ENCODE peak calls at places on chromosomes 11 and 22, in nine cellular contexts. One of them, this sample, is unnamed.

GRCh38 chr11:102158151-102158734 is 48.0 kb downstream of the YAP1 start:
- DNase-seq in IMR-90: no peak
- DNase-seq in dorsolateral prefrontal cortex: no peak
- DNase-seq in left lung: no peak
- DNase-seq in kidney: no peak
- DNase-seq in cardiac fibroblast: no peak
- DNase-seq in lung: no peak
- DNase-seq in PC-3: peak
- DNase-seq in OCI-LY7: no peak
- DNase-seq in this sample: no peak

GRCh38 chr22:20014526-20015186 is 2.0 kb downstream of the ARVCF start:
- DNase-seq in cardiac fibroblast: no peak
- DNase-seq in left lung: no peak
- DNase-seq in PC-3: no peak
- DNase-seq in IMR-90: no peak
- DNase-seq in kidney: peak
- DNase-seq in dorsolateral prefrontal cortex: no peak
- DNase-seq in lung: no peak
- DNase-seq in OCI-LY7: no peak
- DNase-seq in this sample: no peak

GRCh38 chr11:68632802-68633201 is 51.5 kb upstream of the GAL start:
- DNase-seq in IMR-90: peak
- DNase-seq in cardiac fibroblast: peak
- DNase-seq in OCI-LY7: peak
- DNase-seq in PC-3: peak
- DNase-seq in left lung: no peak
- DNase-seq in dorsolateral prefrontal cortex: no peak
- DNase-seq in kidney: no peak
- DNase-seq in lung: no peak
- DNase-seq in this sample: peak

GRCh38 chr22:47817380-47817779 is 1054.9 kb downstream of the TBC1D22A start:
- DNase-seq in PC-3: no peak
- DNase-seq in OCI-LY7: no peak
- DNase-seq in cardiac fibroblast: no peak
- DNase-seq in lung: no peak
- DNase-seq in dorsolateral prefrontal cortex: no peak
- DNase-seq in kidney: no peak
- DNase-seq in IMR-90: no peak
- DNase-seq in left lung: no peak
- DNase-seq in this sample: no peak

GRCh38 chr22:43853328-43853931 is 8.9 kb downstream of the SULT4A1 start:
- DNase-seq in PC-3: no peak
- DNase-seq in cardiac fibroblast: no peak
- DNase-seq in OCI-LY7: no peak
- DNase-seq in left lung: peak
- DNase-seq in dorsolateral prefrontal cortex: no peak
- DNase-seq in lung: no peak
- DNase-seq in kidney: peak
- DNase-seq in IMR-90: no peak
- DNase-seq in this sample: no peak

GRCh38 chr11:123020968-123021367 is 39.3 kb upstream of the BSX start:
- DNase-seq in cardiac fibroblast: peak
- DNase-seq in IMR-90: peak
- DNase-seq in lung: peak
- DNase-seq in OCI-LY7: peak
- DNase-seq in PC-3: peak
- DNase-seq in left lung: peak
- DNase-seq in dorsolateral prefrontal cortex: no peak
- DNase-seq in kidney: no peak
- DNase-seq in this sample: peak

GRCh38 chr11:94958118-94958517 is 15.2 kb downstream of the CWC15 start:
- DNase-seq in IMR-90: peak
- DNase-seq in cardiac fibroblast: peak
- DNase-seq in dorsolateral prefrontal cortex: no peak
- DNase-seq in OCI-LY7: no peak
- DNase-seq in kidney: no peak
- DNase-seq in lung: no peak
- DNase-seq in PC-3: peak
- DNase-seq in left lung: no peak
- DNase-seq in this sample: peak

GRCh38 chr22:27424319-27424718 is 377.2 kb downstream of the MN1 start:
- DNase-seq in dorsolateral prefrontal cortex: no peak
- DNase-seq in left lung: no peak
- DNase-seq in IMR-90: peak
- DNase-seq in kidney: no peak
- DNase-seq in OCI-LY7: no peak
- DNase-seq in cardiac fibroblast: peak
- DNase-seq in lung: no peak
- DNase-seq in PC-3: no peak
- DNase-seq in this sample: peak

GRCh38 chr22:45843030-45843429 is 133.9 kb downstream of the WNT7B start:
- DNase-seq in lung: no peak
- DNase-seq in OCI-LY7: no peak
- DNase-seq in kidney: no peak
- DNase-seq in PC-3: no peak
- DNase-seq in cardiac fibroblast: no peak
- DNase-seq in IMR-90: no peak
- DNase-seq in dorsolateral prefrontal cortex: no peak
- DNase-seq in left lung: no peak
- DNase-seq in this sample: no peak

DNA sequence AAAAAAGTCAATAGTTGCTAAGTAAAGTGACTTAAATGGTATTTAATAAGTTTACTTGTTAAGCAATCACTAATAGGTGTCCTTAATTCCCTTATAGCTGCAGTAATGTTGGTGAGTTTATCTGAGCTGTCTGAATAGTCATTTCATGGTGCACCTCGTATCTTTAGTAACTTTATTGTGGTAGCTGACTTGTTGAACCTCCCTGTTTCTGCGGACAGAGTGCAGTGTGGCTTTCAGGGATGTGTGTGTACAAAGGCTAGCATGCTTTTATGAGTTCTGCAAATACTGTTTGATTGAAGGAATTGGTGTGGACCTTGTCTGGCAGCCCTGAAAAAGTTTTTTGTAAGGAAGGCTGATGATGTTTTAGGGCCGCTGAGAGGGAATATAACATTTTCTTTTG is 2.6 kb downstream of the ZNRF3 start:
- DNase-seq in kidney: no peak
- DNase-seq in cardiac fibroblast: no peak
- DNase-seq in IMR-90: no peak
- DNase-seq in PC-3: peak
- DNase-seq in dorsolateral prefrontal cortex: no peak
- DNase-seq in lung: no peak
- DNase-seq in OCI-LY7: no peak
- DNase-seq in left lung: no peak
- DNase-seq in this sample: no peak
- TF ChIP-seq CTCF in kidney: no peak
- TF ChIP-seq CTCF in cardiac fibroblast: no peak
- TF ChIP-seq CTCF in IMR-90: no peak
- TF ChIP-seq CTCF in PC-3: no peak
- TF ChIP-seq CTCF in dorsolateral prefrontal cortex: no peak
- TF ChIP-seq CTCF in lung: no peak
- TF ChIP-seq CTCF in OCI-LY7: no peak
- TF ChIP-seq CTCF in left lung: no peak
- TF ChIP-seq CTCF in this sample: no peak

GRCh38 chr11:112229159-112229558 is 2.9 kb downstream of the PTS start:
- DNase-seq in lung: no peak
- DNase-seq in dorsolateral prefrontal cortex: no peak
- DNase-seq in kidney: no peak
- DNase-seq in left lung: no peak
- DNase-seq in cardiac fibroblast: no peak
- DNase-seq in OCI-LY7: no peak
- DNase-seq in IMR-90: no peak
- DNase-seq in PC-3: no peak
- DNase-seq in this sample: no peak
- H3K4me3 ChIP-seq in lung: no peak
- H3K4me3 ChIP-seq in dorsolateral prefrontal cortex: no peak
- H3K4me3 ChIP-seq in kidney: no peak
- H3K4me3 ChIP-seq in left lung: no peak
- H3K4me3 ChIP-seq in cardiac fibroblast: no peak
- H3K4me3 ChIP-seq in OCI-LY7: no peak
- H3K4me3 ChIP-seq in IMR-90: no peak
- H3K4me3 ChIP-seq in PC-3: no peak
- H3K4me3 ChIP-seq in this sample: no peak

DNA sequence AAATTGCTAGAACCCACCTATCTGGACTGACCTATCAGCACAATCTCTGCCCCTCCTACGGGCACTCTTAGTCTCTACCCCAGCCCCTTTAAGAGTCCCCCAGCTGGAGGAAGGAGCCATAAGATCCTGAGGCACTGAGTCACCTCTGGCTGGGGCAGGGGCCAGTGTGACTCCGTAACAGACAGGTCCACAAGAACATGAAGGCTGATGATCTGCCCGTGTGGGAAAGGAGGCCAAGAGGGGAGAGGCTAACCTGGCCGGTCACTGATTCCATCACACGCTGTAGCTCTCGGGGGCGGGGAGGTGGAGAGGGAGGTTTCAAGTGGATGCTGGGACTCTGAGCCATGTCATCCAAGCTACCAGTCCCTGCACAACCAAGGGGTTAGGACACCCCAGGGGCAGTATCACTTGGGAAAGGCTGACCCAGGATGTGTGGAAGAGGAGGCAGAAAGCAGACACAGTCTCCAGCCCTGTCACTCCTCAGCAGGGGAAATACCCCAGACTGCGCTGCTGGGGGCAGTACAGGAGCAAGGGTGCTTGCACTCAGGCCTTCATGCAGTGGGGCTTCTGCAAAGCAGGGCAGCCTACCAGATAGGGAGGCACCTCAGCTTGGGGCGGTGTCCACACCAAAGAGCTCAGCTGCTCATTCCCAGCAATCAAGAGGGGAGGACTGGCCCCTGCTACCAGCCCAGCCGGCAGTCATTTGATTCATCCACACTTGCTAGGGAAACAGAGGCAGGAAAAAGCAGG is 22.3 kb downstream of the ARHGAP1 start:
- DNase-seq in cardiac fibroblast: peak
- DNase-seq in lung: no peak
- DNase-seq in OCI-LY7: no peak
- DNase-seq in PC-3: no peak
- DNase-seq in left lung: no peak
- DNase-seq in kidney: peak
- DNase-seq in dorsolateral prefrontal cortex: no peak
- DNase-seq in IMR-90: peak
- DNase-seq in this sample: no peak
- TF ChIP-seq CTCF in cardiac fibroblast: no peak
- TF ChIP-seq CTCF in lung: no peak
- TF ChIP-seq CTCF in OCI-LY7: no peak
- TF ChIP-seq CTCF in PC-3: no peak
- TF ChIP-seq CTCF in left lung: no peak
- TF ChIP-seq CTCF in kidney: no peak
- TF ChIP-seq CTCF in dorsolateral prefrontal cortex: no peak
- TF ChIP-seq CTCF in IMR-90: peak
- TF ChIP-seq CTCF in this sample: no peak

GRCh38 chr11:64339754-64340408 is at the start of gene CCDC88B:
- DNase-seq in cardiac fibroblast: no peak
- DNase-seq in kidney: peak
- DNase-seq in lung: peak
- DNase-seq in PC-3: no peak
- DNase-seq in OCI-LY7: peak
- DNase-seq in left lung: peak
- DNase-seq in IMR-90: no peak
- DNase-seq in dorsolateral prefrontal cortex: no peak
- DNase-seq in this sample: no peak
- H3K4me3 ChIP-seq in cardiac fibroblast: no peak
- H3K4me3 ChIP-seq in kidney: no peak
- H3K4me3 ChIP-seq in lung: no peak
- H3K4me3 ChIP-seq in PC-3: no peak
- H3K4me3 ChIP-seq in OCI-LY7: peak
- H3K4me3 ChIP-seq in left lung: peak
- H3K4me3 ChIP-seq in IMR-90: no peak
- H3K4me3 ChIP-seq in dorsolateral prefrontal cortex: peak
- H3K4me3 ChIP-seq in this sample: no peak

DNA sequence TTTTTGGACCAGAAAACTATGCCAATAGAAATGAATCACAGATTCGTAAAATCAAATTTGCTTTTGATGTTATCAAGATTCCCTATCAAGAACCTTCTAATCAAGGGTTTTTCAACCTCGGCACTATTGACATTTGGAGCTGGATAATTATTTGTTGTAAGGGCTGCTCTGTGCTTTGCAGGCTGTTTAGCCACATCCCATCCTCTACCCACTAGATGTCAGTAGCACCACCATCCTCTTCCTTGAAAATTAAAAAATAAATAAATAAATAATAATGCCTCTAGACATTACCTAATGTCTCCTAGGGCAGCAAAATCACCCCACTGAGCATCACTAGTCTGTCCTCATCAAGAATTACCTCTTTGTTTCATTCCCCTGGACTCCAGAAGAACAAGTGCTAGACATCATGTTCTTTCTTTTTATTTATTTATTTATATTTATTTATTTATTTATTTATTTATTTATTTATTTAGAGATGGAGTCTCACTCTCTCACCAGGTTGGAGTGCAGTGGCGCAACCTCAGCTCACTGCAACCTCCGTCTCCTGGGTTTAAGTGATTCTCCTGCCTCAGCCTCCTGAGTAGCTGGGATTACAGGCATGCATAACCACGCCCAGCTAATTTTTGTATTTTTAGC is 744.7 kb downstream of the KCNA4 start:
- DNase-seq in lung: no peak
- DNase-seq in cardiac fibroblast: peak
- DNase-seq in dorsolateral prefrontal cortex: no peak
- DNase-seq in OCI-LY7: no peak
- DNase-seq in IMR-90: peak
- DNase-seq in left lung: no peak
- DNase-seq in PC-3: peak
- DNase-seq in kidney: no peak
- DNase-seq in this sample: peak
- TF ChIP-seq CTCF in lung: no peak
- TF ChIP-seq CTCF in cardiac fibroblast: peak
- TF ChIP-seq CTCF in dorsolateral prefrontal cortex: no peak
- TF ChIP-seq CTCF in OCI-LY7: no peak
- TF ChIP-seq CTCF in IMR-90: peak
- TF ChIP-seq CTCF in left lung: no peak
- TF ChIP-seq CTCF in PC-3: peak
- TF ChIP-seq CTCF in kidney: no peak
- TF ChIP-seq CTCF in this sample: peak